ENCODE peak calls at places on chromosomes 16 and 17, in six cellular contexts. One of them, this sample, is unnamed. For H3K36me3 and H3K4me1, the result is how much of the 10 kb centered on the place peaks cover.

GRCh38 chr16:3819741-3820724 is 60.5 kb downstream of the CREBBP start:
- DNase-seq in ovary: peak
- DNase-seq in CD8-positive, alpha-beta memory T cell: peak
- DNase-seq in left ventricle myocardium inferior: no peak
- DNase-seq in HAP-1: no peak
- DNase-seq in H1: no peak
- DNase-seq in this sample: no peak

GRCh38 chr17:50468120-50469004 is at the start of gene CHAD:
- DNase-seq in ovary: no peak
- DNase-seq in CD8-positive, alpha-beta memory T cell: no peak
- DNase-seq in left ventricle myocardium inferior: no peak
- DNase-seq in HAP-1: no peak
- DNase-seq in H1: peak
- DNase-seq in this sample: no peak

GRCh38 chr17:67995568-67996191 is 589 bp downstream of the C17orf58 start:
- DNase-seq in left ventricle myocardium inferior: peak
- DNase-seq in H1: peak
- DNase-seq in CD8-positive, alpha-beta memory T cell: no peak
- DNase-seq in ovary: peak
- DNase-seq in HAP-1: peak
- DNase-seq in this sample: no peak

GRCh38 chr16:58222532-58223316 is 24.8 kb upstream of the CSNK2A2 start:
- DNase-seq in left ventricle myocardium inferior: no peak
- DNase-seq in HAP-1: no peak
- DNase-seq in CD8-positive, alpha-beta memory T cell: no peak
- DNase-seq in ovary: no peak
- DNase-seq in H1: no peak
- DNase-seq in this sample: no peak

GRCh38 chr16:67447508-67448076 is 16.7 kb downstream of the HSD11B2 start:
- DNase-seq in left ventricle myocardium inferior: peak
- DNase-seq in CD8-positive, alpha-beta memory T cell: no peak
- DNase-seq in HAP-1: peak
- DNase-seq in H1: peak
- DNase-seq in ovary: peak
- DNase-seq in this sample: no peak

GRCh38 chr16:72876221-72876620 is 171.7 kb downstream of the ZFHX3 start:
- DNase-seq in H1: no peak
- DNase-seq in HAP-1: no peak
- DNase-seq in ovary: no peak
- DNase-seq in left ventricle myocardium inferior: peak
- DNase-seq in CD8-positive, alpha-beta memory T cell: no peak
- DNase-seq in this sample: peak

GRCh38 chr16:11497329-11497805 is 89.4 kb downstream of the LITAF start:
- DNase-seq in ovary: peak
- DNase-seq in H1: peak
- DNase-seq in left ventricle myocardium inferior: peak
- DNase-seq in CD8-positive, alpha-beta memory T cell: no peak
- DNase-seq in HAP-1: peak
- DNase-seq in this sample: peak

GRCh38 chr17:28384281-28385036 is 13.0 kb downstream of the SARM1 start:
- DNase-seq in CD8-positive, alpha-beta memory T cell: peak
- DNase-seq in left ventricle myocardium inferior: peak
- DNase-seq in H1: peak
- DNase-seq in HAP-1: no peak
- DNase-seq in ovary: no peak
- DNase-seq in this sample: peak

GRCh38 chr16:10081201-10081940 is 100.9 kb downstream of the GRIN2A start:
- DNase-seq in ovary: no peak
- DNase-seq in CD8-positive, alpha-beta memory T cell: no peak
- DNase-seq in H1: no peak
- DNase-seq in HAP-1: no peak
- DNase-seq in left ventricle myocardium inferior: no peak
- DNase-seq in this sample: no peak

GRCh38 chr17:50626037-50626574 is 8.6 kb upstream of the ABCC3 start:
- DNase-seq in H1: peak
- DNase-seq in left ventricle myocardium inferior: peak
- DNase-seq in CD8-positive, alpha-beta memory T cell: peak
- DNase-seq in ovary: peak
- DNase-seq in HAP-1: peak
- DNase-seq in this sample: peak

GRCh38 chr17:18257268-18257681 is 1.3 kb downstream of the FLII start:
- DNase-seq in CD8-positive, alpha-beta memory T cell: peak
- DNase-seq in left ventricle myocardium inferior: no peak
- DNase-seq in ovary: no peak
- DNase-seq in H1: no peak
- DNase-seq in HAP-1: no peak
- DNase-seq in this sample: no peak

GRCh38 chr16:48366165-48367093 is 18.8 kb downstream of the SIAH1 start:
- DNase-seq in left ventricle myocardium inferior: no peak
- DNase-seq in CD8-positive, alpha-beta memory T cell: peak
- DNase-seq in H1: no peak
- DNase-seq in ovary: peak
- DNase-seq in HAP-1: peak
- DNase-seq in this sample: no peak

GRCh38 chr16:81717662-81718189 is 61.4 kb upstream of the PLCG2 start:
- DNase-seq in HAP-1: no peak
- DNase-seq in left ventricle myocardium inferior: no peak
- DNase-seq in CD8-positive, alpha-beta memory T cell: peak
- DNase-seq in ovary: no peak
- DNase-seq in H1: no peak
- DNase-seq in this sample: no peak

GRCh38 chr17:8075081-8075480 is 12.4 kb downstream of the ALOX12B start:
- DNase-seq in CD8-positive, alpha-beta memory T cell: no peak
- DNase-seq in ovary: no peak
- DNase-seq in H1: no peak
- DNase-seq in left ventricle myocardium inferior: no peak
- DNase-seq in HAP-1: no peak
- DNase-seq in this sample: peak

GRCh38 chr17:17073627-17074521 is 31.6 kb downstream of the MPRIP start:
- DNase-seq in CD8-positive, alpha-beta memory T cell: peak
- DNase-seq in ovary: no peak
- DNase-seq in left ventricle myocardium inferior: peak
- DNase-seq in HAP-1: no peak
- DNase-seq in H1: no peak
- DNase-seq in this sample: peak

GRCh38 chr16:48450367-48450766 is 65.2 kb upstream of the SIAH1 start:
- DNase-seq in HAP-1: no peak
- DNase-seq in left ventricle myocardium inferior: no peak
- DNase-seq in ovary: no peak
- DNase-seq in H1: no peak
- DNase-seq in CD8-positive, alpha-beta memory T cell: no peak
- DNase-seq in this sample: no peak

GRCh38 chr16:69535123-69536050 is 30.4 kb upstream of the NFAT5 start:
- DNase-seq in CD8-positive, alpha-beta memory T cell: no peak
- DNase-seq in ovary: no peak
- DNase-seq in H1: no peak
- DNase-seq in left ventricle myocardium inferior: no peak
- DNase-seq in HAP-1: no peak
- DNase-seq in this sample: no peak

GRCh38 chr17:68462381-68463210 is 5.3 kb upstream of the WIPI1 start:
- DNase-seq in CD8-positive, alpha-beta memory T cell: peak
- DNase-seq in left ventricle myocardium inferior: peak
- DNase-seq in HAP-1: peak
- DNase-seq in ovary: peak
- DNase-seq in H1: peak
- DNase-seq in this sample: no peak

GRCh38 chr16:68061396-68061795 is 23.8 kb upstream of the NFATC3 start:
- DNase-seq in H1: no peak
- DNase-seq in left ventricle myocardium inferior: no peak
- DNase-seq in HAP-1: no peak
- DNase-seq in CD8-positive, alpha-beta memory T cell: no peak
- DNase-seq in ovary: no peak
- DNase-seq in this sample: no peak

DNA sequence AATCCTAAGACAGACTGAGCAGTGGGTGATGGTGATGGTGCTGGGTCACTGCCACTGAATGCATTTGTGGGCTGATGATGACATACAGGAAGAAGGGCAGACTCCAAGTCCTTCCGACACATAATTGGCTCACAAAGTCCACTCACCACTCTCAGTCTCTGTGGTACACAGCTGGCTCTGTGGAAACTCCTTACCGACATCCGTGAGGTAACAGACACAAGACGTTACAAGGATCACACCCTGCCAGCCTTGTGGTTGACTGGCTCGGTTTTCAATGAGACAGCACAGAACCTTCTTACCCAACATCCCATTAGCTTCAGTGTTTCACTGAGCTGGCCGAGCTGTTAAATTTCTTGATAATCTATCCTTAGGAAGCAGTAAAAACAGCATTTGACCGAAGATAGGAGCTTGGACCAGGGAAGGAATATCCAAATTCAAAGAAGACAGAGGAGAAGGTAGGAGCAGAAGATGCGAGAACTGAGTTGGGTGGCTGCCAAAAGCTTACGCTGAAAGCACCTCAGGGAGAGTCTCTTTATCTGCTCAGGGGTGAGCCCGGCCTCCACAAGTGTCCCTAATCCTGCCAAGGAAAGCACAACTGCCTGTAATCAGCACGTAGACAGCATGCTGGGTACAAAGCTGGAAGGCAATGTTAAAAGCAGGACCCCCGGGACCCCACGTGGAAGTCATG is 5.5 kb upstream of the MXRA7 start:
- DNase-seq in ovary: no peak
- DNase-seq in H1: no peak
- DNase-seq in left ventricle myocardium inferior: peak
- DNase-seq in HAP-1: no peak
- DNase-seq in CD8-positive, alpha-beta memory T cell: peak
- DNase-seq in this sample: peak
- H3K36me3 ChIP-seq in ovary: under half
- H3K36me3 ChIP-seq in H1: under half
- H3K36me3 ChIP-seq in left ventricle myocardium inferior: half or more
- H3K36me3 ChIP-seq in HAP-1: half or more
- H3K36me3 ChIP-seq in CD8-positive, alpha-beta memory T cell: under half
- H3K36me3 ChIP-seq in this sample: under half

GRCh38 chr16:85576944-85577343 is 36.2 kb upstream of the GSE1 start:
- DNase-seq in HAP-1: no peak
- DNase-seq in ovary: no peak
- DNase-seq in H1: no peak
- DNase-seq in left ventricle myocardium inferior: no peak
- DNase-seq in CD8-positive, alpha-beta memory T cell: no peak
- DNase-seq in this sample: no peak
- H3K4me1 ChIP-seq in HAP-1: half or more
- H3K4me1 ChIP-seq in ovary: under half
- H3K4me1 ChIP-seq in H1: under half
- H3K4me1 ChIP-seq in left ventricle myocardium inferior: half or more
- H3K4me1 ChIP-seq in CD8-positive, alpha-beta memory T cell: under half
- H3K4me1 ChIP-seq in this sample: under half

GRCh38 chr16:788399-789126 is at the start of gene CHTF18:
- DNase-seq in CD8-positive, alpha-beta memory T cell: peak
- DNase-seq in left ventricle myocardium inferior: peak
- DNase-seq in ovary: peak
- DNase-seq in H1: peak
- DNase-seq in HAP-1: peak
- DNase-seq in this sample: peak
- H3K4me3 ChIP-seq in CD8-positive, alpha-beta memory T cell: peak
- H3K4me3 ChIP-seq in left ventricle myocardium inferior: peak
- H3K4me3 ChIP-seq in ovary: peak
- H3K4me3 ChIP-seq in H1: peak
- H3K4me3 ChIP-seq in HAP-1: peak
- H3K4me3 ChIP-seq in this sample: peak

DNA sequence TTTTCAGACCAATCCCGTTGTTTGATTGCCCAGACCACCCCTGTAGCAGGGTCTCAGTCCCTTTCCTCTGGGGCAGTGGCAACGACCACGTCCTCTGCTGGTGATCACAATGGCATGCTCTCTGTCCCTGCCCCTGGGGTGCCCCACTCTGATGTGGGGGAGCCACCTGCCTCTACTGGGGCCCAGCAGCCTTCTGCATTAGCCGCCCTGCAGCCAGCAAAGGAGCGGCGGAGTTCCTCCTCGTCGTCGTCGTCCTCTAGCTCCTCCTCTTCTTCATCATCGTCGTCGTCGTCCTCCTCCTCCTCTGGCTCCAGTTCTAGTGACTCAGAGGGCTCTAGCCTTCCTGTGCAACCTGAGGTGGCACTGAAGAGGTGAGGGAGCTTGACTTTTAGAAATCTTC is 9.2 kb downstream of the ELOB start:
- DNase-seq in HAP-1: no peak
- DNase-seq in ovary: no peak
- DNase-seq in CD8-positive, alpha-beta memory T cell: no peak
- DNase-seq in H1: no peak
- DNase-seq in left ventricle myocardium inferior: no peak
- DNase-seq in this sample: no peak
- H3K36me3 ChIP-seq in HAP-1: half or more
- H3K36me3 ChIP-seq in ovary: under half
- H3K36me3 ChIP-seq in CD8-positive, alpha-beta memory T cell: half or more
- H3K36me3 ChIP-seq in H1: half or more
- H3K36me3 ChIP-seq in left ventricle myocardium inferior: half or more
- H3K36me3 ChIP-seq in this sample: under half

DNA sequence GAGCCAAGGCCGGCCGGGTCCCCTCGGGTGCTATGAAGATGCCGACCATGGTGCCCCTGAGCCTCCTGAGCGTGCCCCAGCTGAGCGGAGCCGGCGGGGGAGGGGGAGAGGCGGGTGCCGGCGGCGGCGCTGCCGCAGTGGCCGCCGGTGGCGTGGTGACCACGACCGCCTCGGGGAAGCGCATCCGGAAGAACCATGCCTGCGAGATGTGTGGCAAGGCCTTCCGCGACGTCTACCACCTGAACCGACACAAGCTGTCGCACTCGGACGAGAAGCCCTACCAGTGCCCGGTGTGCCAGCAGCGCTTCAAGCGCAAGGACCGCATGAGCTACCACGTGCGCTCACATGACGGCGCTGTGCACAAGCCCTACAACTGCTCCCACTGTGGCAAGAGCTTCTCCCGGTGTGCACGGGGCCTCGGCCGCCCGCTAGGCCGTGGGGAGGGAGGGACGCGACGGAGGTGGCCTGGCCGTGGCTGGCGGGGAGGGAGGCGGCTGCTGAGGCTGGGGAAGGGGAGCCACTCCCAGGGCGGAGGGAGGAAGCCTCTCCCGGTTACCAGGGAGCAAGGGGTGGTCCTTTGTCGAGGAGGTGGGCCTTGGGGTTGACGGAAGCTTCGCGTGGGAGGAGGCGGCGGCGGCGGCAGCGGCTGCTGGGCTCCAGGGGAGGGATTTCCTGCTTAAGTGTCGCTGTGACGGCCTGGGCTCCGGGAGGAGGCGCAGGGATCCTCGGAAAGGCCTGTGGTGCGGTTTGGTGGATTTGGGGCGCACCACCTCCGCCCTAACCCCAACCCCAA is 1.3 kb downstream of the MAZ start:
- DNase-seq in HAP-1: peak
- DNase-seq in left ventricle myocardium inferior: peak
- DNase-seq in CD8-positive, alpha-beta memory T cell: peak
- DNase-seq in ovary: peak
- DNase-seq in H1: peak
- DNase-seq in this sample: peak
- H3K4me1 ChIP-seq in HAP-1: under half
- H3K4me1 ChIP-seq in left ventricle myocardium inferior: half or more
- H3K4me1 ChIP-seq in CD8-positive, alpha-beta memory T cell: under half
- H3K4me1 ChIP-seq in ovary: under half
- H3K4me1 ChIP-seq in H1: under half
- H3K4me1 ChIP-seq in this sample: under half